ENCODE peak calls at places on chromosomes 6 and 20, in four cellular contexts. T, U, D and K are unnamed samples.

GRCh38 chr20:11454966-11455799 is 462.5 kb upstream of the BTBD3 start:
- DNase-seq in T (no peak), U (no peak), D (no peak), K (no peak)

GRCh38 chr6:144350176-144350575 is 65.0 kb downstream of the UTRN start:
- DNase-seq in T (no peak), U (no peak), D (no peak), K (no peak)

GRCh38 chr6:159532155-159532554 is 160.9 kb downstream of the SOD2 start:
- DNase-seq in T (no peak), U (no peak), D (no peak), K (no peak)

GRCh38 chr6:111987295-111987694 is 66.6 kb upstream of the CCN6 start:
- DNase-seq in T (no peak), U (no peak), D (no peak), K (no peak)

GRCh38 chr6:24581084-24581669 is 64.8 kb downstream of the KIAA0319 start:
- DNase-seq in T (no peak), U (peak), D (peak), K (peak)

GRCh38 chr20:1440024-1440423 is 26.6 kb downstream of the NSFL1C start:
- DNase-seq in T (no peak), U (peak), D (peak), K (no peak)

GRCh38 chr6:42817910-42818309 is 36.1 kb downstream of the BICRAL start:
- DNase-seq in T (no peak), U (no peak), D (no peak), K (no peak)

GRCh38 chr6:159862103-159862502 is 28.7 kb upstream of the MAS1 start:
- DNase-seq in T (no peak), U (no peak), D (no peak), K (no peak)

GRCh38 chr6:52271852-52272460 is 12.6 kb downstream of the MCM3 start:
- DNase-seq in T (no peak), U (no peak), D (peak), K (no peak)

GRCh38 chr20:33803921-33804337 is 7.2 kb upstream of the CHMP4B start:
- DNase-seq in T (no peak), U (no peak), D (no peak), K (no peak)

GRCh38 chr6:127392301-127392700 is 48.9 kb upstream of the ECHDC1 start:
- DNase-seq in T (no peak), U (no peak), D (no peak), K (no peak)

GRCh38 chr20:15594296-15594695 is 979.0 kb downstream of the KIF16B start:
- DNase-seq in T (no peak), U (no peak), D (no peak), K (no peak)

GRCh38 chr6:2744206-2744771 is 6.4 kb downstream of the MYLK4 start:
- DNase-seq in T (no peak), U (no peak), D (no peak), K (no peak)

GRCh38 chr6:130825772-130826441 is 1.3 kb upstream of the SMLR1 start:
- DNase-seq in T (no peak), U (no peak), D (no peak), K (no peak)

GRCh38 chr6:148935705-148936306 is 189.0 kb downstream of the UST start:
- DNase-seq in T (no peak), U (no peak), D (no peak), K (no peak)

GRCh38 chr6:149840345-149841075 is 23.6 kb downstream of the LRP11 start:
- DNase-seq in T (no peak), U (peak), D (peak), K (peak)

GRCh38 chr6:63787021-63787420 is 151.4 kb downstream of the PHF3 start:
- DNase-seq in T (no peak), U (no peak), D (no peak), K (no peak)

GRCh38 chr20:3483784-3484183 is 13.0 kb downstream of the ATRN start:
- DNase-seq in T (no peak), U (no peak), D (no peak), K (no peak)

GRCh38 chr6:152146385-152146784 is 338.9 kb downstream of the ESR1 start:
- DNase-seq in T (no peak), U (no peak), D (no peak), K (no peak)

GRCh38 chr6:73309784-73310502 is 44.1 kb downstream of the DPPA5 start:
- DNase-seq in T (no peak), U (peak), D (no peak), K (no peak)

GRCh38 chr20:62617711-62618483 is 24.4 kb upstream of the SLCO4A1 start:
- DNase-seq in T (no peak), U (no peak), D (peak), K (no peak)

GRCh38 chr6:44061375-44062104 is 65.7 kb downstream of the MRPL14 start:
- DNase-seq in T (no peak), U (no peak), D (no peak), K (no peak)

GRCh38 chr6:21441386-21441785 is 152.2 kb upstream of the SOX4 start:
- DNase-seq in T (no peak), U (no peak), D (no peak), K (no peak)

GRCh38 chr6:135657207-135657606 is 159.7 kb upstream of the AHI1 start:
- DNase-seq in T (no peak), U (no peak), D (no peak), K (no peak)

GRCh38 chr6:137341721-137342195 is 122.6 kb upstream of the IFNGR1 start:
- DNase-seq in T (no peak), U (no peak), D (no peak), K (no peak)

GRCh38 chr6:29845405-29846006 is 17.9 kb downstream of the HLA-G start:
- DNase-seq in T (peak), U (no peak), D (peak), K (no peak)

GRCh38 chr20:59648720-59649119 is 44.4 kb downstream of the PHACTR3 start:
- DNase-seq in T (no peak), U (no peak), D (no peak), K (no peak)

GRCh38 chr6:20548264-20548663 is 14.0 kb downstream of the CDKAL1 start:
- DNase-seq in T (no peak), U (no peak), D (no peak), K (no peak)

GRCh38 chr6:117022774-117023173 is 145.7 kb downstream of the RFX6 start:
- DNase-seq in T (no peak), U (no peak), D (no peak), K (no peak)

GRCh38 chr6:74091133-74091793 is 395.3 kb downstream of the CD109 start:
- DNase-seq in T (no peak), U (peak), D (peak), K (peak)

GRCh38 chr20:4038676-4039075 is 23.3 kb upstream of the RNF24 start:
- DNase-seq in T (no peak), U (no peak), D (no peak), K (no peak)

GRCh38 chr20:38727602-38728236 is 3.4 kb downstream of the SLC32A1 start:
- DNase-seq in T (no peak), U (no peak), D (no peak), K (no peak)

GRCh38 chr20:15700147-15700765 is 873.0 kb downstream of the KIF16B start:
- DNase-seq in T (no peak), U (no peak), D (no peak), K (no peak)

GRCh38 chr6:27479319-27480182 is 6.6 kb upstream of the ZNF184 start:
- DNase-seq in T (peak), U (peak), D (peak), K (peak)

GRCh38 chr6:14396826-14397517 is 279.4 kb downstream of the CD83 start:
- DNase-seq in T (no peak), U (peak), D (no peak), K (no peak)

GRCh38 chr20:40864470-40864869 is 164.2 kb upstream of the TOP1 start:
- DNase-seq in T (no peak), U (no peak), D (no peak), K (no peak)

GRCh38 chr20:40865095-40865494 is 163.5 kb upstream of the TOP1 start:
- DNase-seq in T (no peak), U (no peak), D (no peak), K (no peak)

GRCh38 chr20:40863337-40863919 is 165.2 kb upstream of the TOP1 start:
- DNase-seq in T (no peak), U (no peak), D (no peak), K (no peak)

GRCh38 chr20:40868568-40869223 is 159.9 kb upstream of the TOP1 start:
- DNase-seq in T (no peak), U (no peak), D (no peak), K (no peak)

GRCh38 chr20:40866056-40866455 is 162.6 kb upstream of the TOP1 start:
- DNase-seq in T (no peak), U (no peak), D (no peak), K (no peak)
- TF ChIP-seq BHLHE40 in T (no peak), U (no peak), D (no peak), K (no peak)

DNA sequence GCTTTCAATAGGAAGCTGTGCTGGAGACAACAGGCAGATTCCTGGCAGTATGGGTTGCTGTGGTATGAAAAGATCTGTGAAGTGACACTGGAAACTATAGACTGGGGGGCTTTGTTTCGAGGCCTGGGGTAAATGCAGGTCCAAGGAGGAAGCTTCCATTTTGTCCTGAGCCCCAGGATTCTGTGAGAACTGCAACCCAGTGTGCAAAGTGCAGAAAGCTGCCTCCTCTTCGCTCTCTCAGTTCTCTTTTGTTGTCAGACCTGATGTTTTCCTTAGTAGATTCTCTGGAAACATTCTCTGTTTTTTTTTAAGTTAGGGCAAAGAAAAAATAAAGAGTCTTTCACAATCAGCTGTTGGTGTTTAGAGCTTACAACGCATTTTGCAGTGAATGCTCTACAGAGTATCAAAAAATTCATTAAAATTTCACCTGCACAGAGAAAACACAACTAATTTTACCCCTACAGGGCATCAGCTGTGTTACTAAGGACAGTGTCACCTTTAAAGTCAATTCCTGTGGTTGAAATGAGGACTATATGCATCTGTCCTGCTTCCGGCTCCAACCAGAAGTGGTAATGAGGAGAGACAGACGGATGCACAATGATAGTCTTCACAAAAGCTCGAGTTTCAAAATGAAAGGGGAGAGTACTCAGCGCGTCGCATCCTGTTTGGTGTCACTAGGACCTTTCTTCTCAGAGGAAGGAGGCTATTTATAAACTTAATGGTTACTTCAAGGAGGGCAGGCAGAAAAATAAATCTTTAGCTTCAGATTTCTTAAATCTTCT is 86.7 kb downstream of the LYRM4 start:
- DNase-seq in T (peak), U (no peak), D (no peak), K (no peak)
- TF ChIP-seq FOXK2 in T (no peak), U (no peak), D (no peak), K (no peak)

DNA sequence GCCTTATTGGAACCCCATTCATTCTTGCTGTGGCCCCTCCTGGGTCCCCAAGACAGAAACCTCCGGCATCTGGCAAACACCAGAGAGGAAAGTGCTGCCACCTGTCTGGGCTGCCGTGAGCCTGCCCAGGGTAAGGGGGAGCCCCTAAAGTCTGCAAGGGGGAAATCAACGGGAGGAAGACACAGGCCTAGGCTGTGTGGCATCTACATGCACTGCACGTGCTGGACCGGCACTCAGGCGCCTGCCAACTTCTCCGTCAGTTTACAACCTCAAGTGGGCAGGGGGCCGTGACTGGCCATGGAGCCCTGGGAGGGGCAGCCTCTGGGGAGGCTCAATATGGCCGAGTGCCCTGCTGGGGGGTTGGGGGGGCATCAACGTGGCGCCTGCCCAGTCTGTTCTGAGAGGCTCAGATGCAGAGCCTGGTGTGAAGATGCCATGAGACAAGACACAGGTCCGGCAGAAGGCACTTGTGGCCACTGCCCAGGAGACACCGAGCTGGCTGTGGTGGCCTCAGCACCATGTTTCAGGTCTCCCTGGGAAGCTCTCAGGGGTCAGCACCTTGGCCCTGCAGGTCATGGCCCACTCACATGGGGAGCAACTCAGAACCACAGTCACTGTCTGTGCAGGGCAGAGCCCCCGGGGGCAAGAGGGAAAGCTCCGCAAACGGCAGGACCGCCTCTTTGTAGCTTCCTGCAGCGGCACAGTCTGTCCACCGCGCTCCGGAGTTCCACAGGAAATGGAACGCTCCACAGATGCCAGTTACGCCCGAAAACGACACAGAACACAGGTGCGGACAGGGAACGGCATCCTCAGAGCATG is 8.4 kb downstream of the UCKL1 start:
- DNase-seq in T (no peak), U (no peak), D (no peak), K (no peak)
- TF ChIP-seq BHLHE40 in T (peak), U (no peak), D (no peak), K (no peak)

GRCh38 chr20:8764289-8764962 is 304.5 kb upstream of the PLCB4 start:
- DNase-seq in T (no peak), U (no peak), D (no peak), K (no peak)

GRCh38 chr20:8766868-8767390 is 302.0 kb upstream of the PLCB4 start:
- DNase-seq in T (no peak), U (no peak), D (no peak), K (peak)
- TF ChIP-seq FOXK2 in T (no peak), U (no peak), D (no peak), K (no peak)

GRCh38 chr20:13286600-13286999 is 65.5 kb downstream of the ISM1 start:
- DNase-seq in T (no peak), U (no peak), D (no peak), K (no peak)
- TF ChIP-seq BHLHE40 in T (no peak), U (no peak), D (no peak), K (no peak)

DNA sequence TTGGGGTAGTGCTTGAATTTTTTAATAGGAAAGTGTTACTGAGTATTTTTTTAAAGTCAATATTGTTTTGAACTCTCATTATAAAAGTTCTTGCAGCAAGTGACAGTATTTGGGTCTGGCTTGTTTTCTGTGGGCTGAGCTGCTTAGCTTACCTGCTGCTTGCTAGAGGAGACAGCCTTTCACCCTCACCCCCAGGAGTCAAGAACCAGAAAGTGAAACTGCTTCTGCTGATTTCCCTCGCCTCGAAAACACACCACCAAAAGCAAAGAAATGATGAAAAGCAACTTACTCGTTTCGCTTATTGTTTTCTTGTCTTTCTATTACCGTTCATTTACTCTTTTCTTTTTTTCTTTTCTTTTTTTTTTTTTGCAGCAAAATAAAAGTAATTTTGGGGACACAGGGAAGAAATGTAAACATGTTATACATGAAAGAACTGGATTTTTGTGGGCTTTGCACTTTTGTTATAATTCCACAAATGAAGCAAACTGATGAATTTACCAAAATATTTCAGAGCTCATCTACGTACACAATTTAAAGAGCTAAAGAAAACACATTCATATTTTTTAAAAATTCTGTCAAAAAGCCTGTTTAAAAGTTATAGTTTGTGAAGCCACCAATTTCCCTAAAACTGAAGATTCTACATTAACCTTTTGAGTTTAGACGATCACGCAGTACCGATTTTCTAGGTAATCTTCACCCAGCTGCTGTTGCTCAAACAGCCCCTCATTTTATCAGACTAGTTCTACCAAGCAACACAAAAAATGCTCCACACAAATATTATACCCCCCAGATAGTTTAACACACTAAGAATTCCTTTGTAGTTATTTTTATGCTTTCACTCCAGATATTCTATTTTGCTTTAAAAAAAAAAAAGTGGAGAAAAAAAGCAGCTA is 1.7 kb downstream of the SCML4 start:
- DNase-seq in T (peak), U (no peak), D (no peak), K (no peak)
- TF ChIP-seq FOXK2 in T (no peak), U (no peak), D (no peak), K (no peak)

DNA sequence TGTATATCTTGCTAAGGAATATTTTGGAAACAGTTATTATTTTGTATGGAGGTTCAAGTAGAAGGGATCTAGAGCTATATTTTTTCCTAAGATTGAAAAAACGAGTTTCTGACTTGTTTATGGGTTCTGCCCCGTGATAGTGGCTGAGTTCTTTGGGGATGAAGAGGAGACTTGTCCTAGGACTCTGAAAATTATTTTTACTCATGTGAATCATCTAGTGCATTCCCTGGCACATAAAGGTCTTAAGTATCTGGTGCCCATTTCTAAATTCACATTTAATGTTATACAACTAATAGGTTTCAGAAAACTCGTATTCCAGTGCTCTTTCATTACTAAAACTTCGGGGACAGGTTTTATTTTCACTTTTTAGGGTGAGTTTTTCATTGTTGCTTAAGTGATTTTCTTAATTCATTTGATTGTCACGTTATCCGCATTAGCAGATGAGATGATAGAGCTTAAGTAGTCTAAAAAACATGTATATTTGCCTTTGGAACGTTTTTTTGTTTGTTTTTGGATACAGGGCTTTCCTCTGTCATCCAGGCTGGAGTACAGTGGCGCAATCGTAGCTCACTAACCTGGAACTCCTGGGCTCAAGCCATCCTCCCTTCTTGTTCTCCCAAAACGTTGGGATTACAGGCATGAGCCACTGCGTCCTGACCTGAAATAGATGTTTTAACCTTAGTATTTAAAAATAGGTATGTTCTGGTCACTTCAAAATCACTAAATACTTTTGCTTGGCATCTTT is 2.1 kb downstream of the NFYA start:
- DNase-seq in T (no peak), U (no peak), D (peak), K (no peak)
- TF ChIP-seq BHLHE40 in T (no peak), U (no peak), D (no peak), K (no peak)

GRCh38 chr20:17936791-17937687 is 31.6 kb downstream of the SNX5 start:
- DNase-seq in T (no peak), U (no peak), D (no peak), K (no peak)
- TF ChIP-seq FOXK2 in T (no peak), U (no peak), D (no peak), K (no peak)

DNA sequence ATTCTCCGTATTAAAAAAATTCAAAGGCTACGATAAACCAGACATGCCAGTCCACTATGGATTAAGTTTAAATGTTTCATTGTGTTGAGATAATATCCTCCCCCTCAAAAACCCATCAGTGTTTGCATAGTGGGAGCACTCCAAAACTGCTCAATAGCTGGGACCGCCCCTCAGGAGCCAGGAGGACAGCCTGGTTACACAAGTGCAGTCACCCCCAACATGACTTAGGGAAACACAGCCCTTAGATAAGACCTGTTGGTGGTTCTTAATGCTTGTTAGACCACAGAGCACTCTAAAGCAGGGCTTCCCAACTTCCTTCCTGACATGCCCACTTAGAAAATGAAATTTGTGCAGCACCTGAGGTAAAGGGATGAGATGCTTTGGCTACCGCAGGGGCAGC is 74.4 kb downstream of the RALGAPA2 start:
- DNase-seq in T (no peak), U (no peak), D (no peak), K (no peak)
- TF ChIP-seq BHLHE40 in T (no peak), U (no peak), D (no peak), K (no peak)